ENCODE peak calls at places on chromosome 1, in seven cellular contexts. A, L, M, H, K, P and N are unnamed samples.

GRCh38 chr1:226637147-226637935 is 88.8 kb downstream of the STUM start:
- DNase-seq in A (no peak), L (peak), M (no peak), H (peak), K (no peak), P (peak), N (no peak)

GRCh38 chr1:22318279-22318983 is 133.2 kb upstream of the ZBTB40 start:
- DNase-seq in A (no peak), L (peak), M (no peak), H (no peak), K (peak), P (no peak), N (no peak)

GRCh38 chr1:22709891-22710687 is 550 bp upstream of the EPHB2 start:
- DNase-seq in A (peak), L (no peak), M (peak), H (peak), K (peak), P (peak), N (no peak)

GRCh38 chr1:5564578-5565257 is 427.5 kb downstream of the NPHP4 start:
- DNase-seq in A (no peak), L (no peak), M (no peak), H (no peak), K (no peak), P (no peak), N (no peak)

GRCh38 chr1:24190970-24191570 is 4.0 kb upstream of the IFNLR1 start:
- DNase-seq in A (peak), L (no peak), M (no peak), H (no peak), K (no peak), P (no peak), N (no peak)

GRCh38 chr1:189821838-189822237 is 655.8 kb downstream of the BRINP3 start:
- DNase-seq in A (no peak), L (no peak), M (no peak), H (no peak), K (no peak), P (no peak), N (no peak)

GRCh38 chr1:59393211-59394180 is 96.6 kb downstream of the FGGY start:
- DNase-seq in A (no peak), L (no peak), M (no peak), H (peak), K (peak), P (no peak), N (no peak)

GRCh38 chr1:216722841-216723240 is 388 bp downstream of the ESRRG start:
- DNase-seq in A (no peak), L (no peak), M (no peak), H (no peak), K (peak), P (no peak), N (no peak)

GRCh38 chr1:12745126-12745991 is 641 bp upstream of the CFAP107 start:
- DNase-seq in A (no peak), L (no peak), M (no peak), H (peak), K (no peak), P (no peak), N (no peak)

GRCh38 chr1:119626841-119627240 is 21.2 kb downstream of the ZNF697 start:
- DNase-seq in A (no peak), L (no peak), M (no peak), H (peak), K (no peak), P (no peak), N (no peak)

GRCh38 chr1:204578867-204579664 is 62.9 kb downstream of the MDM4 start:
- DNase-seq in A (peak), L (no peak), M (peak), H (peak), K (no peak), P (no peak), N (no peak)